ENCODE peak calls at places on chromosomes 3 and 15, in four cellular contexts. V is NCI-H1694; M is stimulated activated CD4-positive, alpha-beta T cell treated with anti-CD3 and anti-CD28 coated beads, Interleukin-15, amount 100 ng/mL, for 1 hour; U is activated gamma-delta T cell treated with anti-CD3 and anti-CD28 coated beads, Interleukin-2, amount 50 U/mL, for 16 hours. Z is an unnamed sample.
A peak's percentile ranks its signal among the peaks of the same experiment; 100 is the strongest.

GRCh38 chr3:1010228-1010627 is 82.6 kb upstream of the CNTN6 start:
- DNase-seq in U (no peak), V (no peak), M (no peak), Z (no peak)

GRCh38 chr3:118089563-118089962 is 945.1 kb downstream of the IGSF11 start:
- DNase-seq in V (no peak), M (no peak), U (no peak), Z (no peak)

GRCh38 chr3:100463002-100463401 is 29.4 kb upstream of the TMEM45A start:
- DNase-seq in U (no peak), M (no peak), V (peak; percentile 4), Z (peak; percentile 33)

GRCh38 chr15:99123706-99124451 is 19.0 kb downstream of the SYNM start:
- DNase-seq in V (peak; percentile 28), M (no peak), U (no peak), Z (peak; percentile 50)

GRCh38 chr15:60758961-60759729 is 280.2 kb upstream of the ICE2 start:
- DNase-seq in M (no peak), V (no peak), U (no peak), Z (no peak)

GRCh38 chr3:80043226-80043625 is 275.4 kb upstream of the ROBO1 start:
- DNase-seq in U (no peak), V (no peak), M (no peak), Z (no peak)

GRCh38 chr15:89068325-89068784 is 19.9 kb upstream of the ABHD2 start:
- DNase-seq in V (no peak), U (no peak), M (no peak), Z (no peak)

GRCh38 chr15:71201471-71201870 is 86.2 kb downstream of the THSD4 start:
- DNase-seq in V (peak; percentile 77), M (no peak), U (no peak), Z (peak; percentile 64)

GRCh38 chr3:195153121-195153520 is 117.8 kb downstream of the XXYLT1 start:
- DNase-seq in U (no peak), M (no peak), V (peak; percentile 42), Z (no peak)

GRCh38 chr3:128845695-128846491 is 33.5 kb upstream of the ACAD9 start:
- DNase-seq in U (peak; percentile 71), M (peak; percentile 60), V (peak; percentile 55), Z (no peak)

GRCh38 chr3:194690501-194691372 is 5.1 kb downstream of the FAM43A start:
- DNase-seq in M (no peak), V (no peak), U (no peak), Z (no peak)

GRCh38 chr3:22980346-22980745 is 222.8 kb upstream of the UBE2E2 start:
- DNase-seq in V (no peak), M (no peak), U (no peak), Z (no peak)

GRCh38 chr3:160968731-160969130 is 136.4 kb downstream of the B3GALNT1 start:
- DNase-seq in V (no peak), M (no peak), U (no peak), Z (no peak)

GRCh38 chr3:62529230-62529629 is 155.9 kb upstream of the FEZF2 start:
- DNase-seq in V (no peak), U (no peak), M (no peak), Z (no peak)

GRCh38 chr3:89947357-89947954 is 840.0 kb downstream of the EPHA3 start:
- DNase-seq in U (no peak), V (no peak), M (no peak), Z (no peak)

GRCh38 chr15:80367094-80367493 is 37.1 kb upstream of the ARNT2 start:
- DNase-seq in M (no peak), U (no peak), V (peak; percentile 28), Z (no peak)

GRCh38 chr3:50192689-50193141 is 1.3 kb downstream of the GNAT1 start:
- DNase-seq in U (peak; percentile 75), V (peak; percentile 60), M (peak; percentile 69), Z (no peak)

GRCh38 chr3:158453865-158454264 is 117.1 kb upstream of the MLF1 start:
- DNase-seq in U (no peak), M (no peak), V (no peak), Z (no peak)

GRCh38 chr3:149356044-149356592 is 21.3 kb downstream of the TM4SF1 start:
- DNase-seq in V (no peak), U (no peak), M (no peak), Z (no peak)

GRCh38 chr3:195186041-195186709 is 84.8 kb downstream of the XXYLT1 start:
- DNase-seq in V (no peak), U (no peak), M (no peak), Z (no peak)

GRCh38 chr3:54069961-54070360 is 52.4 kb upstream of the CACNA2D3 start:
- DNase-seq in M (no peak), U (no peak), V (no peak), Z (no peak)

GRCh38 chr15:100183921-100184480 is 157.8 kb downstream of the ADAMTS17 start:
- DNase-seq in V (no peak), U (no peak), M (no peak), Z (no peak)